ENCODE peak calls at places on chromosome 1, in six cellular contexts. M, S, A, H, E and G are unnamed samples.

GRCh38 chr1:97989094-97989680 is 68.4 kb upstream of the DPYD start:
- DNase-seq in S (no peak), M (no peak), H (no peak), E (peak; percentile 85), A (peak; percentile 30), G (no peak)

GRCh38 chr1:99176753-99177152 is 87.5 kb upstream of the PLPPR4 start:
- DNase-seq in E (peak; percentile 14), S (no peak), A (peak; percentile 1), H (no peak), M (no peak), G (no peak)

GRCh38 chr1:230031131-230031530 is 35.9 kb upstream of the GALNT2 start:
- DNase-seq in E (peak; percentile 64), A (peak; percentile 8), S (no peak), M (no peak), H (no peak), G (no peak)

GRCh38 chr1:204153667-204154066 is 1.8 kb upstream of the ETNK2 start:
- DNase-seq in A (no peak), E (no peak), M (no peak), H (no peak), S (no peak), G (no peak)

GRCh38 chr1:226988337-226988672 is 48.2 kb downstream of the COQ8A start:
- DNase-seq in H (peak; percentile 88), E (no peak), M (no peak), A (no peak), S (no peak), G (no peak)

GRCh38 chr1:86988835-86989234 is 74.4 kb downstream of the HS2ST1 start:
- DNase-seq in E (no peak), A (no peak), S (no peak), H (no peak), M (no peak), G (no peak)

GRCh38 chr1:97947751-97948150 is 26.9 kb upstream of the DPYD start:
- DNase-seq in M (no peak), E (no peak), S (no peak), A (peak; percentile 7), H (no peak), G (no peak)

GRCh38 chr1:9960705-9961562 is 17.7 kb downstream of the NMNAT1 start:
- DNase-seq in A (peak; percentile 35), S (no peak), E (peak; percentile 30), H (no peak), M (no peak), G (no peak)

GRCh38 chr1:33841516-33841915 is 22.4 kb upstream of the HMGB4 start:
- DNase-seq in A (no peak), S (no peak), E (no peak), M (no peak), H (no peak), G (no peak)

GRCh38 chr1:72845981-72846380 is 563.6 kb upstream of the NEGR1 start:
- DNase-seq in H (no peak), M (no peak), A (no peak), S (no peak), E (no peak), G (no peak)

DNA sequence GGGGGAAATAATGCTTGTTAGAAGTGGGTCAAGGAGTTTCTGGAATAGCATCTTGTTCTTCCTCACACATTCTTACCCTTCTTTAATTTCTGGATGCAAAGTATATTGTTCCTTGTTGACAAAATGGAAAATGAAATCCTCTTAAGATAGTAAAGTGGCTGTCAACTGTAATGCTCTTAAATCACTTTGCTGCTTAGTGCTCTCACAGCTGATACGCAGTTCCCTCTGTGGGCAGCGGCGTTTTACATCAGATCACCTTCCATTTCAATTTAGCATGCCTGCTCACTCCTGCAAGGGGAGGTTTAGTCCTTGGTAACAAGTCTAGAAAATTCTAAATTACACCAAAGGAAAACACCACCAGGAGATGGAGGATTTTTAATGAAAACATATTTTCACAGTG is 113.1 kb downstream of the DNM3 start:
- DNase-seq in E (no peak), M (no peak), S (no peak), H (no peak), A (no peak), G (no peak)
- H3K4me3 ChIP-seq in E (no peak overlapping the region), M (no peak overlapping the region), S (no peak overlapping the region), H (no peak overlapping the region), A (no peak overlapping the region), G (no peak overlapping the region)

GRCh38 chr1:7754234-7754633 is 16.9 kb upstream of the VAMP3 start:
- DNase-seq in A (no peak), E (no peak), H (no peak), M (no peak), S (no peak), G (no peak)

GRCh38 chr1:7755448-7755847 is 15.6 kb upstream of the VAMP3 start:
- DNase-seq in M (no peak), H (no peak), A (peak; percentile 55), S (no peak), E (peak; percentile 16), G (no peak)

GRCh38 chr1:7751174-7751573 is 19.9 kb upstream of the VAMP3 start:
- DNase-seq in E (no peak), H (no peak), S (no peak), M (no peak), A (no peak), G (no peak)

GRCh38 chr1:7749126-7749525 is 22.0 kb upstream of the VAMP3 start:
- DNase-seq in A (no peak), M (no peak), H (no peak), S (no peak), E (no peak), G (no peak)

DNA sequence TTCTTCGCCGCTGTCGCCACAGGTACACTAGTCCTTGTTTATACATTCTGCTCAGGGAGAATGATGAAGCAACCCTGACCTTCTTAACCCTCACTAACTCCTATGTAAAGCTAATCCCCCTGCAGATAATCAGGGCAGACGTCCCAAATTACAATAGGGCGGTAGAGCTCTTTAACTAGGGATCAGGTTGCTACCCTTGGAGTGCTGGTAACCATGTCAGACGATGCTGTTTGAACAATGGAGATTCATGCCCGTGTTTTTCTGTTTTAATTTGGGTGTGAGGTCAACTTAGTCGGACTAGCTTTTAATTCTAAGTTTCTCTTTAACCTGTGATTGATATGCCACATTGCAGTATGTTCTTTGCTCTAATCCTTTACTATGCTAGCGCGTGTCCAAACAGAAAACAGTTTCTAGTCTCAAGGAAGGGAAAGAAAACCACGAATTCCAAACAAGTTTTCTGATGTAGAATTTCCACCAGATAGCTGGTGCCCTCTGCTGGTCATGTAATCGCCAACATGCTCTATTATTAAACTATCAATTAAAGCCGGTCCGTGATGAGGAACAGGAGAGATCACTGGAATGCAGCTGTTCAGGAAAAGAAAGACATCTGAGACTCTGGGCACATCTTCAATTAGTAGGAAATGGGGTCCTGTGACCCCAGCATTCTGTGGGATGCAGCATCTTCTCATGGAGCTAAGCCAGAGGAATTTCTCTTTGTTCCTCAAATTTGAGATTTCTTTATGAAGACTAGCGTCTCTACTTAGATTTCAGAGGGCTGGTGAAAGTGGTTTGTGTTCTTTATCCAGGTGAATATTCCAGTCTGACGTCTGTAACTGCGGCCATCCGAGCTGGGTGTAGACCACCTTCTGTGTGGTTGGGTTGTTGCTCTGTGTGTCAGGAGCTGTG is 18.3 kb upstream of the VAMP3 start:
- DNase-seq in H (peak; percentile 65), A (peak; percentile 85), S (peak; percentile 69), E (peak; percentile 79), M (peak; percentile 15), G (peak; percentile 65)
- H3K4me3 ChIP-seq in H (no peak overlapping the region), A (peak overlapping the region; percentile 54), S (peak overlapping the region; percentile 45), E (peak overlapping the region; percentile 38), M (peak overlapping the region; percentile 23), G (peak overlapping the region; percentile 19)

GRCh38 chr1:47229031-47229831 is 2.8 kb downstream of the TAL1 start:
- DNase-seq in S (no peak), E (no peak), M (no peak), H (no peak), A (no peak), G (no peak)

GRCh38 chr1:47230692-47231313 is 1.2 kb downstream of the TAL1 start:
- DNase-seq in S (no peak), E (no peak), A (peak; percentile 18), H (no peak), M (no peak), G (no peak)

GRCh38 chr1:47228644-47229030 is 3.4 kb downstream of the TAL1 start:
- DNase-seq in M (no peak), E (no peak), S (no peak), A (no peak), H (no peak), G (no peak)

GRCh38 chr1:47231314-47232186 is 475 bp downstream of the TAL1 start:
- DNase-seq in E (peak; percentile 44), A (peak; percentile 55), M (no peak), S (peak; percentile 33), H (no peak), G (no peak)

GRCh38 chr1:47229884-47230691 is 1.9 kb downstream of the TAL1 start:
- DNase-seq in H (no peak), S (no peak), M (no peak), A (no peak), E (peak; percentile 10), G (no peak)
- H3K4me3 ChIP-seq in H (no peak overlapping the region), S (peak overlapping the region; percentile 23), M (no peak overlapping the region), A (no peak overlapping the region), E (no peak overlapping the region), G (no peak overlapping the region)

DNA sequence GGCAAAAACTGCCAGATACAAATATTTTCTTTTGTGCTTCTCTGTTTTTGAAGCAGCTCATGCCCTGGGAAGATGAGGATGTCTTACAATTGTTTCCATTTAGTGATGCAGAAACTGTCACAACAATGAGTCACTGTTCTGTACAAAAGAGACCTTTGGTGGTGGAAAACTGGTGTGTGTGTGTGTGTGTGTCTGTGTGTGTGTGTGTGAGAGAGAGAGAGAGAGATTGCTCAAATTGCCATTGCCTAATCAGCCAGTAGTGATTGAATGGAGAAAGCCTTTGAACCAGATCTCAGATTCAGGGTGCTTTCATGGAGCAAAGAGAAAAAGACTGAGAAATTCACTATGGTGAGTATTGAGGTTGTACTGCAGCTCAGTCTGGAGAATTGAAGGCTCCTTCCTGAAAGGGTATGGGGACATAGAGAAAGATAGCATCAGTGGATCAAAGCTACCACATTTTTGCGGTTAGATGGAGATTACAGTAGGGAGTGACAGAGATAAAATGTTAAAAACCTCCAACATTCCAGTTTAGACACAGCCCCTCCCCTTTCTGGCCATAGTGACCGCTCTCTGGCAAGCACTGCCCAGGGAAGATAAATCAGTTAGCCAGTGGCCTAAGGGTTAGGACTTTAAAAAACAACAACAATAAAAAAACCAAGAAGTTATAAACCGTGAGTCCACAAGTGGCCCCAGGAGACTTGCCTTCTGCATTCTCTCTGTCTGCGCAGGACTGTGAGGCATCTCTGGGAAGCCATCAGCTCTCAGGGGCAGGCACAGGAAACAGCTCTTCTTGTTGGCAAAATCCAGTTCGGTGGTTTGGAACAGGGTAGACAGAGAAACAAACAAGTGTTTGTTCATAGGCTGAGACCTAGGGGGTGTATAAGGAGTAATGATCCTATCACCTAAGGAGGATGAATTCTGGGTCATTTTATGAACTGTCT is 406.5 kb downstream of the DUSP10 start:
- DNase-seq in E (peak; percentile 91), A (peak; percentile 44), H (no peak), M (peak; percentile 79), S (peak; percentile 14), G (no peak)
- H3K4me3 ChIP-seq in E (no peak overlapping the region), A (no peak overlapping the region), H (no peak overlapping the region), M (peak overlapping the region; percentile 6), S (no peak overlapping the region), G (no peak overlapping the region)

DNA sequence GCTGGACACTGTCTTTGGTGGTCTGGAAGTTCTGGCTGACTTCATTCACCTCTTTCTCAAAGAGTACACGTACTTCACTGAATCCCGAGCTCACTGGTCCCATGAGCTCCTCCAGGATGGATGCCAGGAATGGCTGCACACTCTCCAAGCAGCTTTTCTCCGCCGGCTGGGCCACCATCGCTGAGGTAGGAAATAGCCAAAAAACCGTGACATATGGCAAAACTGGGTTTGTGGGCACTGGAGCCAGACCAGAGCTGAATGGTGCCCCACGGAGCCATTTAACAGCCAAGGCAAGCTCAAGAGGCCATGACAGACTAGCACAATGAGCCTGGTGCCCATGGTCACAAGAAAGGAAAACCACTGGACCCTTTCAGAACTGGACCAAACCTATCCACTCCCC is 64.0 kb upstream of the EDEM3 start:
- DNase-seq in E (no peak), S (no peak), M (no peak), H (no peak), A (no peak), G (no peak)
- H3K4me3 ChIP-seq in E (no peak overlapping the region), S (no peak overlapping the region), M (no peak overlapping the region), H (no peak overlapping the region), A (no peak overlapping the region), G (no peak overlapping the region)

GRCh38 chr1:160429702-160430535 is 29.6 kb downstream of the VANGL2 start:
- DNase-seq in H (no peak), S (no peak), A (no peak), E (no peak), M (no peak), G (no peak)
- H3K4me3 ChIP-seq in H (no peak overlapping the region), S (no peak overlapping the region), A (no peak overlapping the region), E (no peak overlapping the region), M (no peak overlapping the region), G (no peak overlapping the region)